ENCODE peak calls at places on chromosomes 6 and 20, in seven cellular contexts. One of them, this sample, is unnamed.

GRCh38 chr20:41650221-41650948 is 32.2 kb upstream of the CHD6 start:
- DNase-seq in uterus: no peak
- DNase-seq in effector memory CD4-positive, alpha-beta T cell: no peak
- DNase-seq in spleen: no peak
- DNase-seq in CD8-positive, alpha-beta T cell: no peak
- DNase-seq in aorta: no peak
- DNase-seq in WERI-Rb-1: peak; percentile 44
- DNase-seq in this sample: no peak

GRCh38 chr6:16800942-16801341 is 39.7 kb upstream of the ATXN1 start:
- DNase-seq in uterus: no peak
- DNase-seq in effector memory CD4-positive, alpha-beta T cell: no peak
- DNase-seq in spleen: no peak
- DNase-seq in CD8-positive, alpha-beta T cell: no peak
- DNase-seq in aorta: no peak
- DNase-seq in WERI-Rb-1: no peak
- DNase-seq in this sample: no peak

GRCh38 chr6:121008553-121008952 is 325.7 kb downstream of the TBC1D32 start:
- DNase-seq in uterus: no peak
- DNase-seq in effector memory CD4-positive, alpha-beta T cell: no peak
- DNase-seq in spleen: no peak
- DNase-seq in CD8-positive, alpha-beta T cell: no peak
- DNase-seq in aorta: no peak
- DNase-seq in WERI-Rb-1: no peak
- DNase-seq in this sample: no peak

GRCh38 chr6:129766959-129767728 is 57.2 kb upstream of the ARHGAP18 start:
- DNase-seq in uterus: no peak
- DNase-seq in effector memory CD4-positive, alpha-beta T cell: peak; percentile 23
- DNase-seq in spleen: peak; percentile 77
- DNase-seq in CD8-positive, alpha-beta T cell: peak; percentile 56
- DNase-seq in aorta: peak; percentile 72
- DNase-seq in WERI-Rb-1: peak; percentile 51
- DNase-seq in this sample: no peak

GRCh38 chr6:106974999-106975698 is 620 bp upstream of the CD24 start:
- DNase-seq in uterus: no peak
- DNase-seq in effector memory CD4-positive, alpha-beta T cell: no peak
- DNase-seq in spleen: peak; percentile 92
- DNase-seq in CD8-positive, alpha-beta T cell: no peak
- DNase-seq in aorta: peak; percentile 78
- DNase-seq in WERI-Rb-1: peak; percentile 61
- DNase-seq in this sample: no peak

GRCh38 chr6:120736740-120737139 is 597.5 kb downstream of the TBC1D32 start:
- DNase-seq in uterus: no peak
- DNase-seq in effector memory CD4-positive, alpha-beta T cell: no peak
- DNase-seq in spleen: no peak
- DNase-seq in CD8-positive, alpha-beta T cell: no peak
- DNase-seq in aorta: no peak
- DNase-seq in WERI-Rb-1: no peak
- DNase-seq in this sample: no peak

GRCh38 chr6:99852031-99852430 is 142.0 kb downstream of the MCHR2 start:
- DNase-seq in uterus: no peak
- DNase-seq in effector memory CD4-positive, alpha-beta T cell: no peak
- DNase-seq in spleen: no peak
- DNase-seq in CD8-positive, alpha-beta T cell: no peak
- DNase-seq in aorta: no peak
- DNase-seq in WERI-Rb-1: no peak
- DNase-seq in this sample: no peak

GRCh38 chr6:168615837-168616236 is 174.9 kb downstream of the SMOC2 start:
- DNase-seq in uterus: no peak
- DNase-seq in effector memory CD4-positive, alpha-beta T cell: no peak
- DNase-seq in spleen: no peak
- DNase-seq in CD8-positive, alpha-beta T cell: no peak
- DNase-seq in aorta: peak; percentile 14
- DNase-seq in WERI-Rb-1: no peak
- DNase-seq in this sample: no peak

GRCh38 chr6:884570-884969 is 191.6 kb upstream of the EXOC2 start:
- DNase-seq in uterus: no peak
- DNase-seq in effector memory CD4-positive, alpha-beta T cell: no peak
- DNase-seq in spleen: no peak
- DNase-seq in CD8-positive, alpha-beta T cell: no peak
- DNase-seq in aorta: no peak
- DNase-seq in WERI-Rb-1: no peak
- DNase-seq in this sample: no peak

GRCh38 chr6:163311830-163312229 is 102.7 kb upstream of the QKI start:
- DNase-seq in uterus: no peak
- DNase-seq in effector memory CD4-positive, alpha-beta T cell: no peak
- DNase-seq in spleen: no peak
- DNase-seq in CD8-positive, alpha-beta T cell: no peak
- DNase-seq in aorta: no peak
- DNase-seq in WERI-Rb-1: no peak
- DNase-seq in this sample: no peak

GRCh38 chr20:43726811-43727338 is at the start of gene GTSF1L:
- DNase-seq in uterus: no peak
- DNase-seq in effector memory CD4-positive, alpha-beta T cell: no peak
- DNase-seq in spleen: no peak
- DNase-seq in CD8-positive, alpha-beta T cell: no peak
- DNase-seq in aorta: peak; percentile 37
- DNase-seq in WERI-Rb-1: no peak
- DNase-seq in this sample: no peak

GRCh38 chr20:34181484-34181883 is 59.7 kb upstream of the ASIP start:
- DNase-seq in uterus: no peak
- DNase-seq in effector memory CD4-positive, alpha-beta T cell: no peak
- DNase-seq in spleen: no peak
- DNase-seq in CD8-positive, alpha-beta T cell: no peak
- DNase-seq in aorta: no peak
- DNase-seq in WERI-Rb-1: no peak
- DNase-seq in this sample: no peak

GRCh38 chr20:35226775-35227681 is 538 bp downstream of the MMP24 start:
- DNase-seq in uterus: peak; percentile 26
- DNase-seq in effector memory CD4-positive, alpha-beta T cell: no peak
- DNase-seq in spleen: peak; percentile 74
- DNase-seq in CD8-positive, alpha-beta T cell: peak; percentile 40
- DNase-seq in aorta: peak; percentile 87
- DNase-seq in WERI-Rb-1: peak; percentile 62
- DNase-seq in this sample: peak; percentile 1

GRCh38 chr6:131946992-131947955 is 3.9 kb downstream of the CCN2 start:
- DNase-seq in uterus: no peak
- DNase-seq in effector memory CD4-positive, alpha-beta T cell: no peak
- DNase-seq in spleen: no peak
- DNase-seq in CD8-positive, alpha-beta T cell: no peak
- DNase-seq in aorta: no peak
- DNase-seq in WERI-Rb-1: no peak
- DNase-seq in this sample: no peak

GRCh38 chr6:161037873-161038228 is 46.3 kb downstream of the MAP3K4 start:
- DNase-seq in uterus: no peak
- DNase-seq in effector memory CD4-positive, alpha-beta T cell: no peak
- DNase-seq in spleen: no peak
- DNase-seq in CD8-positive, alpha-beta T cell: no peak
- DNase-seq in aorta: no peak
- DNase-seq in WERI-Rb-1: no peak
- DNase-seq in this sample: no peak

GRCh38 chr6:161035981-161036263 is 44.4 kb downstream of the MAP3K4 start:
- DNase-seq in uterus: no peak
- DNase-seq in effector memory CD4-positive, alpha-beta T cell: no peak
- DNase-seq in spleen: no peak
- DNase-seq in CD8-positive, alpha-beta T cell: no peak
- DNase-seq in aorta: no peak
- DNase-seq in WERI-Rb-1: no peak
- DNase-seq in this sample: no peak

GRCh38 chr6:161035182-161035980 is 43.8 kb downstream of the MAP3K4 start:
- DNase-seq in uterus: no peak
- DNase-seq in effector memory CD4-positive, alpha-beta T cell: no peak
- DNase-seq in spleen: no peak
- DNase-seq in CD8-positive, alpha-beta T cell: no peak
- DNase-seq in aorta: no peak
- DNase-seq in WERI-Rb-1: no peak
- DNase-seq in this sample: no peak

GRCh38 chr6:161041274-161041673 is 49.7 kb downstream of the MAP3K4 start:
- DNase-seq in uterus: no peak
- DNase-seq in effector memory CD4-positive, alpha-beta T cell: no peak
- DNase-seq in spleen: no peak
- DNase-seq in CD8-positive, alpha-beta T cell: no peak
- DNase-seq in aorta: no peak
- DNase-seq in WERI-Rb-1: no peak
- DNase-seq in this sample: no peak

GRCh38 chr6:161038229-161039003 is 46.8 kb downstream of the MAP3K4 start:
- DNase-seq in uterus: peak; percentile 55
- DNase-seq in effector memory CD4-positive, alpha-beta T cell: no peak
- DNase-seq in spleen: no peak
- DNase-seq in CD8-positive, alpha-beta T cell: no peak
- DNase-seq in aorta: no peak
- DNase-seq in WERI-Rb-1: no peak
- DNase-seq in this sample: no peak
- H3K27ac ChIP-seq in uterus: peak overlapping the region; percentile 72
- H3K27ac ChIP-seq in effector memory CD4-positive, alpha-beta T cell: no peak overlapping the region
- H3K27ac ChIP-seq in spleen: no peak overlapping the region
- H3K27ac ChIP-seq in CD8-positive, alpha-beta T cell: no peak overlapping the region
- H3K27ac ChIP-seq in aorta: no peak overlapping the region
- H3K27ac ChIP-seq in WERI-Rb-1: no peak overlapping the region
- H3K27ac ChIP-seq in this sample: no peak overlapping the region

DNA sequence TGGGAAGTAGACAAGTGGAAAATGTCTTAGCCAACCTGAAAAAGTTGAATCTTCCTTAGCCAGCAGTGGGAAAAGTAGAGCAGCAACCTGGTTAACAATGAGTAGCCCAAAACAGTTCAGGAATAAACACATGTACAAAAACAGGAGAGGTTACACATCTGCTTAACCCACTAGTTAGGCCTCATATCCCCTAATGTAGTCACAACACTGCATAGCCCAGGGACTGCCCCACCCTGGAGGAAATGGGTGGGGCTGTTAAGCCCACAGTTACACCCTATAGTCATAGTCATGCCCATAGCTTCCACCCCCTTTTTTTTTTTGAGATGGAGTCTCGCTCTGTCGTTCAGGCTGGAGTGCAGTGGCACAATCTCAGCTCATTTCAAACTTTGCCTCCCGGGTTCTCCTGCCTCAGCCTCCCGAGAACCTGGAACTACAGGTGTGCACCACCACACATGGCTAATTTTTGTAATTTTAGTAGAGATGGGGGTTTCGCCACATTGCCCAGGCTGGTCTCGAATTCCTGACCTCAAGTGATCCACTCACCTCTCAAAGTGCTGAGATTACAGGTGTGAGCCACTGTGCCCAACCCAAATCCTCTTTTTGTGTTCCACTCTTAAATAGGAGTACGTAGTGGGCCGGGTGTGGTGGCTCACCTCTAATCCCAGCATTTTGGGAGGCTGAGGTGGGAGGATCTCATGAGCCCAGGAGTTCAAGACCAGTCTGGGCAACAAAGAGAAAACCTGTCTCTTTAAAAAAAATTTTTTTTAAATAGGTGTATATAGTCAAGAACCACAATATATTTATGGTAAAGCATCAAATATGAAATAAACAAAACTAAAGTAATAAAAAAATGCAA is 24.5 kb downstream of the ILRUN start:
- DNase-seq in uterus: no peak
- DNase-seq in effector memory CD4-positive, alpha-beta T cell: peak; percentile 60
- DNase-seq in spleen: peak; percentile 89
- DNase-seq in CD8-positive, alpha-beta T cell: peak; percentile 75
- DNase-seq in aorta: no peak
- DNase-seq in WERI-Rb-1: no peak
- DNase-seq in this sample: no peak
- H3K27ac ChIP-seq in uterus: peak overlapping the region; percentile 38
- H3K27ac ChIP-seq in effector memory CD4-positive, alpha-beta T cell: peak overlapping the region; percentile 84
- H3K27ac ChIP-seq in spleen: peak overlapping the region; percentile 86
- H3K27ac ChIP-seq in CD8-positive, alpha-beta T cell: peak overlapping the region; percentile 25
- H3K27ac ChIP-seq in aorta: no peak overlapping the region
- H3K27ac ChIP-seq in WERI-Rb-1: no peak overlapping the region
- H3K27ac ChIP-seq in this sample: no peak overlapping the region

DNA sequence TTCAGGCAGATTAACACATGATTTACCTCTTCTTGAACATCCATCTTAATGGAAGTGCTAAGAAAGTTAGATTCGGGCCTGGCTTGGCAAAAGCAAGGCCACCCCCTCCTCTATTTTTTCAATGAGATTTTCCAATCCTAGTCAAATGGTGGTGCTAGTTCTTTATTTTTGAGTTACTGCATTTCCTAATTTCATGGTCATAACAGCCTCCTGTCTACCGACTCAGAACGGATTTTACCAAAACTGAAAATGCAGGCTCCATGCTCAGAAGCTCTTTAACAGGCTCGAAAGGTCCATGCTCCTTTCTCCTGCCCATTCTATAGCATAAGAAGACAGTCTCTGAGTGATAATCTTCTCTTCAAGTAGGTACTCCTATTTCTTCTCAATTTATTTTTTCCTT is 117.2 kb upstream of the ESR1 start:
- DNase-seq in uterus: no peak
- DNase-seq in effector memory CD4-positive, alpha-beta T cell: no peak
- DNase-seq in spleen: no peak
- DNase-seq in CD8-positive, alpha-beta T cell: no peak
- DNase-seq in aorta: no peak
- DNase-seq in WERI-Rb-1: no peak
- DNase-seq in this sample: no peak
- H3K27ac ChIP-seq in uterus: peak overlapping the region; percentile 94
- H3K27ac ChIP-seq in effector memory CD4-positive, alpha-beta T cell: peak overlapping the region; percentile 28
- H3K27ac ChIP-seq in spleen: peak overlapping the region; percentile 88
- H3K27ac ChIP-seq in CD8-positive, alpha-beta T cell: no peak overlapping the region
- H3K27ac ChIP-seq in aorta: no peak overlapping the region
- H3K27ac ChIP-seq in WERI-Rb-1: no peak overlapping the region
- H3K27ac ChIP-seq in this sample: no peak overlapping the region

DNA sequence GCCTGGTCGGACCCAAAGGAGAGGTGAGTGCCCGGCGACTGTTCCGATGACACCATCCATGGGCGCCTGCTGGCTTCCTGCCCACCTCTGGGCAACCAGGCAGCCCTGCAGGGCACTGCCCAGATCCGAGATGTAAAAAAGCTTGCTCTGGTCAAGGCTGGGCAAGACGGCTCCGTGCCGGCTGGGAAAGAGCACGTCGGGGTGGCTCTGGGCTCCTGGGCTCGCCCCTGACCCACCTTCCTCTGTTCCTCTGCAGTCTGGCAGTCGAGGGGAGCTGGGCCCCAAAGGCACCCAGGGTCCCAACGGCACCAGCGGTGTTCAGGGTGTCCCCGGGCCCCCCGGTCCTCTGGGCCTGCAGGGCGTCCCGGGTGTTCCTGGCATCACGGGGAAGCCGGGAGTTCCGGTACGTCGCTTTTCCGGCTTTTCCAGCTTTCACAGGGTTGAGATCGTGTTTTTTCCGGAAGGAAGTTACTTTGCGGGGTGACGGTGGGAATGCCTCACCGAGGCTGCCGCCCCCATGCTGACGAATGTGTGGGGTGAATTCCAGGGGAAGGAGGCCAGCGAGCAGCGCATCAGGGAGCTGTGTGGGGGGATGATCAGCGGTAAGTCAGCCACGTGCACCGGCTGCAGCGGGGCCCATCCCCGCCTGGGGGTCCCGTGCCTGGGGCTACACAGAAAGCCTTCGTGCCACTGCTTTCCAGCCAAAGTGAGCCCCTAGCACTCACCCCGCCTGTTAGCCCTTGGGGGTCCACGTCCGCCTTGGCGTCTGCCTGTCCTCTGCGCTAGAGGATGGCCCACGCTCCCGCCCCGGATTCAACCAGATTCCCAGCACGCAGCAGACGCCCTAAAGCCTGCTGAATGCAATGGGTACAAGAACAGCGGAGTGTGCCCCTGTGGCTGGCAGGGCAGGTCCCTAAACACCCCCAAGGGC is 19.3 kb downstream of the COL9A3 start:
- DNase-seq in uterus: no peak
- DNase-seq in effector memory CD4-positive, alpha-beta T cell: no peak
- DNase-seq in spleen: peak; percentile 71
- DNase-seq in CD8-positive, alpha-beta T cell: no peak
- DNase-seq in aorta: peak; percentile 65
- DNase-seq in WERI-Rb-1: no peak
- DNase-seq in this sample: no peak
- H3K27ac ChIP-seq in uterus: no peak overlapping the region
- H3K27ac ChIP-seq in effector memory CD4-positive, alpha-beta T cell: no peak overlapping the region
- H3K27ac ChIP-seq in spleen: no peak overlapping the region
- H3K27ac ChIP-seq in CD8-positive, alpha-beta T cell: no peak overlapping the region
- H3K27ac ChIP-seq in aorta: no peak overlapping the region
- H3K27ac ChIP-seq in WERI-Rb-1: no peak overlapping the region
- H3K27ac ChIP-seq in this sample: no peak overlapping the region

This sample was measured in substantia nigra.